ENCODE peak calls at places on chromosome 15, in seven cellular contexts. F, U, K, P, O, W and X are unnamed samples. For H3K4me1, the result is how much of the 10 kb centered on the place peaks cover.

GRCh38 chr15:39793923-39794322 is 11.3 kb upstream of the FSIP1 start:
- DNase-seq in P (no peak), O (no peak), K (no peak), U (no peak), W (no peak), F (no peak), X (no peak)

GRCh38 chr15:37246856-37247255 is 146.5 kb upstream of the MEIS2 start:
- DNase-seq in U (no peak), K (no peak), F (no peak), W (no peak), P (no peak), O (no peak), X (no peak)

GRCh38 chr15:89775815-89776214 is 317 bp upstream of the MESP2 start:
- DNase-seq in W (no peak), P (no peak), F (no peak), U (no peak), K (no peak), O (no peak), X (no peak)

GRCh38 chr15:40536501-40536900 is 28.3 kb downstream of the CCDC32 start:
- DNase-seq in K (peak), W (no peak), O (no peak), U (no peak), F (no peak), P (no peak), X (no peak)

GRCh38 chr15:27500206-27500605 is 529.2 kb downstream of the GABRG3 start:
- DNase-seq in U (no peak), P (no peak), F (no peak), O (no peak), W (no peak), K (no peak), X (no peak)

GRCh38 chr15:52379395-52380111 is 83.9 kb upstream of the MYO5C start:
- DNase-seq in K (no peak), O (no peak), W (no peak), U (no peak), P (no peak), F (no peak), X (no peak)

GRCh38 chr15:100254694-100255093 is 87.1 kb downstream of the ADAMTS17 start:
- DNase-seq in P (no peak), U (peak), O (no peak), W (no peak), F (no peak), K (no peak), X (no peak)

GRCh38 chr15:86802244-86802643 is 722.6 kb downstream of the AGBL1 start:
- DNase-seq in P (no peak), U (no peak), W (no peak), K (no peak), O (no peak), F (no peak), X (no peak)

GRCh38 chr15:100078511-100079220 is 263.1 kb downstream of the ADAMTS17 start:
- DNase-seq in F (no peak), W (no peak), O (no peak), P (no peak), U (no peak), K (peak), X (no peak)

GRCh38 chr15:32717290-32718081 is at the start of gene GREM1:
- DNase-seq in K (no peak), P (no peak), W (no peak), O (no peak), U (no peak), F (no peak), X (no peak)

GRCh38 chr15:48084759-48085420 is 35.9 kb upstream of the SLC24A5 start:
- DNase-seq in W (no peak), K (peak), U (no peak), F (no peak), P (no peak), O (no peak), X (no peak)

GRCh38 chr15:75947117-75947516 is 43.4 kb downstream of the FBXO22 start:
- DNase-seq in O (no peak), W (no peak), F (no peak), P (no peak), U (no peak), K (peak), X (no peak)

GRCh38 chr15:29747837-29748417 is 74.3 kb downstream of the TJP1 start:
- DNase-seq in U (no peak), F (no peak), P (no peak), W (no peak), K (peak), O (no peak), X (peak)

DNA sequence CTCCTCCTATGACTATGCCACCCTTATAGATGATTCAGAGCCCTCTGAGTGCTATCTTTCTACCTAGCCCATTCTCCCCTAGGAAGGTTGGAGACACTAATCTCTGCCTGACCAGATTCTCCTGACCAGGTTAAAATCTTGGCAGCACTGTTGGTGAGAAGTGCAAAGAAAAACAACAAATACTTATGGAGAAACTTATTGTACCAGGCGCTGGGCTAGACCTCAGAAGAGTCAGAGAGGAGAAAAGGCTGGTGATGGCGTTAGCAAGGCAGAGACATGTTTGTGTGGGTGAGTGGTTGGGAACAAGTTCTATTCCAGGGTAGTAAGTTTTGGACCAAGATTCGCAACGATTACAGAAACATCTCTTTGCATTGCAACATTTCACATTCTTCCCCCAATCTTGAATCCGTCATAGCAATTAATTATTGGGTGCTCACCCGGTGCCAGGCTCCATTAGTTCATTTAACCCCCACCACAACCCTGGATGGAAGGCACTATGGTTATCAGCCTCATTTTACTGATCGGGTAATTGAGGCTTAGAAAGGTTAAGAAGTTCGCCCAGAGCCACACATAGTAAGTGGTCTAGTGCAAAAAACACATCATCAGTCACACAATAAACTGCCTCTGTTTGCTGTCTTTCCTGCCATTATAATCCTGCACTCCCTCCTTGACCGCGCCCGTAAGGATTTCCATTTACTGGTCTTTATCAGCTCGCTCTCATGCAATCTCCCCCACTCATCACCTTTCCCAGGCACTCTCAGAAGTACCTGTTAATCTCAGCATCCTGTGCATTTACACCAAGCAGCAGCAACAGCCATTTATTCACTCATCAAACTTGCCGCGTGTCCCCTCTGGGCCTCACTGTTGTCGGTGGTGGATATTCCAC is 672 bp upstream of the TSPAN3 start:
- DNase-seq in K (no peak), U (no peak), P (no peak), O (no peak), W (no peak), F (no peak), X (no peak)
- H3K4me3 ChIP-seq in K (peak), U (no peak), P (peak), O (no peak), W (peak), F (peak), X (peak)

GRCh38 chr15:53843166-53843565 is 83.7 kb upstream of the WDR72 start:
- DNase-seq in F (no peak), W (no peak), O (no peak), U (no peak), P (no peak), K (no peak), X (no peak)
- H3K27ac ChIP-seq in F (no peak), W (no peak), O (no peak), U (no peak), P (peak), K (no peak), X (no peak)

DNA sequence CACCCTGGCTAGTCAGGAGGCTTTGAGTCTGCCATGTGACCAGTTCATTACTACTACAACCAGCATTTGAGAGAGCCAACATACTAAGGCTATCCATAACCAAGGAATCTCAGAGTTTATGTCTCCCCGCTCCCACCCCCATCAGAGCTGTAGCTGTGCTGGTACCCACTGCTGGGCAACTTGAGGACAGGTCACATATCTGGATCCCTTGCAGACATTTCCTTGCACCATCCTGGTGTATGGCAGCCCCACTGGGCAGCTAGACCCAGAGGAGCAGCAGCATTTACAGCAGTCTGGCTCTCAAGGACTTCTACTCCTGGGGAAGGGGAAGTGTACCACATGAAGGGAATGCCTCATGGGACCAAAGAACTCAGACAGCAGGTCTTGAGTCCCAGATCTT is 160.8 kb upstream of the ST8SIA2 start:
- DNase-seq in F (no peak), U (no peak), O (no peak), W (no peak), K (no peak), P (no peak), X (no peak)
- H3K4me1 ChIP-seq in F (under half), U (under half), O (under half), W (under half), K (under half), P (under half), X (under half)

GRCh38 chr15:72319360-72319984 is 485 bp downstream of the CELF6 start:
- DNase-seq in U (peak), P (peak), K (peak), F (peak), W (peak), O (peak), X (peak)
- H3K4me3 ChIP-seq in U (peak), P (peak), K (no peak), F (no peak), W (no peak), O (peak), X (no peak)

DNA sequence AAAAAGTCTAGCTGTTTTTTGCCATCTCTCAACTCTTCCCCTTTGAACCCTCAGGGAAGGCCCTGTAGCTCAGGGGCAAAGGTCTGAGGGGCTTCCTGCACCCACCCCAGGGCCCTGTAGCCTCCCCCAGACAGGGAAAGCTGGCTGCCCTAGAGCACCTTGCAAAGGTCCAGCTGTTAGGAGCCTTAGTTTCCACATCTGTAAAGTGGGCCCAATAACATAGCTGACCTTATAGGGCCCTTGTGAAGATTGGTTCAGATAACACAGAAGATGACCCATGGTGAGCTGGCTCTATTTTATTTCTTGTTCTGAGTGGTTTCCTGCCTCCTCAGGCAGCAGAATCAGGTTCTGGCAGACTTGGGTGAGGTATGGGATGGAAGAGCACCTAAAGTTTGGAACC is 55.2 kb upstream of the SMAD6 start:
- DNase-seq in U (no peak), O (no peak), W (no peak), F (no peak), K (no peak), P (no peak), X (no peak)
- H3K27ac ChIP-seq in U (no peak), O (no peak), W (no peak), F (no peak), K (no peak), P (peak), X (no peak)

GRCh38 chr15:59170295-59170881 is 36.3 kb upstream of the LDHAL6B start:
- DNase-seq in P (peak), W (no peak), K (peak), U (peak), O (no peak), F (no peak), X (no peak)
- H3K4me1 ChIP-seq in P (under half), W (under half), K (half or more), U (under half), O (half or more), F (under half), X (under half)

GRCh38 chr15:23690450-23690852 is 3.3 kb upstream of the NDN start:
- DNase-seq in F (no peak), P (peak), W (no peak), K (no peak), O (no peak), U (peak), X (no peak)
- H3K4me3 ChIP-seq in F (no peak), P (no peak), W (no peak), K (no peak), O (no peak), U (no peak), X (no peak)

GRCh38 chr15:36053746-36054145 is 507.8 kb upstream of the DPH6 start:
- DNase-seq in W (no peak), P (no peak), O (no peak), F (no peak), U (no peak), K (peak), X (no peak)
- H3K27ac ChIP-seq in W (no peak), P (no peak), O (no peak), F (no peak), U (no peak), K (no peak), X (no peak)

GRCh38 chr15:80828796-80829195 is 49.6 kb downstream of the CEMIP start:
- DNase-seq in K (no peak), P (no peak), W (no peak), F (no peak), O (no peak), U (no peak), X (no peak)

GRCh38 chr15:80823995-80824394 is 44.8 kb downstream of the CEMIP start:
- DNase-seq in O (no peak), F (no peak), W (no peak), U (no peak), P (no peak), K (no peak), X (no peak)

GRCh38 chr15:80823120-80823519 is 44.0 kb downstream of the CEMIP start:
- DNase-seq in F (no peak), W (no peak), O (no peak), U (no peak), K (no peak), P (no peak), X (no peak)

GRCh38 chr15:80822666-80823065 is 43.5 kb downstream of the CEMIP start:
- DNase-seq in W (no peak), P (no peak), K (no peak), O (no peak), U (no peak), F (no peak), X (no peak)

GRCh38 chr15:80825361-80826030 is 46.3 kb downstream of the CEMIP start:
- DNase-seq in K (no peak), U (no peak), F (no peak), W (no peak), O (no peak), P (no peak), X (no peak)
- H3K4me1 ChIP-seq in K (under half), U (under half), F (under half), W (under half), O (under half), P (under half), X (under half)

DNA sequence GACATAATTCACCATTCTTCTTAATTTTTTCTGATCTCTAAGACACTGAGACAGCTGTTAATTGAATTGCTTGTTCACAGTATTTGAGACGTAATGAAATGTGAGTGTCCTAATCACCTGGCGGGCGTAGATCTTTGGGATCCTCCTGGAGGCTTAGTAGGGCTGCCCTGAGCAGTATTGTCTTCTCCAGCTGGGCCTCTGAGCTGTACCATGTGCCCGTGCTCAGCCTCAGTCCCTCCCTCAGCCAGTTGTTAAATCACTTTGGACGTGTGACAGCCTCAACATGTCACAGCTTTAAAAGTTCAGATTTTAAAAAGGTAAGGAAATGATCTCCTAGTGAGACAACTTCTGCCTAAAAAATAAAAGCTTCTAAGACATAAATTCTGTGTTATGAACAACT is 35.5 kb downstream of the IGF1R start:
- DNase-seq in K (no peak), P (no peak), O (no peak), F (no peak), U (no peak), W (no peak), X (no peak)
- H3K4me3 ChIP-seq in K (no peak), P (no peak), O (no peak), F (no peak), U (no peak), W (no peak), X (no peak)